ENCODE peak calls at places on chromosomes 7 and 10, in four cellular contexts. One of them, this sample, is unnamed.

GRCh38 chr7:38932509-38933168 is 23.6 kb upstream of the VPS41 start:
- DNase-seq in HCT116: peak; percentile 55
- DNase-seq in GM23248: peak; percentile 64
- DNase-seq in PC-3: peak; percentile 63
- DNase-seq in this sample: peak; percentile 53

GRCh38 chr10:3687510-3688081 is 97.4 kb downstream of the KLF6 start:
- DNase-seq in GM23248: peak; percentile 22
- DNase-seq in HCT116: no peak
- DNase-seq in PC-3: no peak
- DNase-seq in this sample: no peak

GRCh38 chr7:118352854-118353453 is 128.4 kb downstream of the ANKRD7 start:
- DNase-seq in GM23248: peak; percentile 3
- DNase-seq in HCT116: peak; percentile 52
- DNase-seq in PC-3: peak; percentile 56
- DNase-seq in this sample: peak; percentile 16

GRCh38 chr7:94401411-94401810 is 6.7 kb downstream of the COL1A2 start:
- DNase-seq in HCT116: no peak
- DNase-seq in PC-3: no peak
- DNase-seq in GM23248: peak; percentile 64
- DNase-seq in this sample: no peak

GRCh38 chr10:11058014-11058413 is 40.3 kb downstream of the CELF2 start:
- DNase-seq in PC-3: no peak
- DNase-seq in HCT116: no peak
- DNase-seq in GM23248: no peak
- DNase-seq in this sample: no peak

GRCh38 chr10:46307281-46308112 is 20.7 kb downstream of the ANTXRL start:
- DNase-seq in HCT116: no peak
- DNase-seq in GM23248: no peak
- DNase-seq in PC-3: no peak
- DNase-seq in this sample: no peak

GRCh38 chr10:1395025-1395981 is 339.1 kb downstream of the WDR37 start:
- DNase-seq in GM23248: no peak
- DNase-seq in PC-3: no peak
- DNase-seq in HCT116: no peak
- DNase-seq in this sample: peak; percentile 24

GRCh38 chr10:488933-489215 is 200.6 kb downstream of the DIP2C start:
- DNase-seq in HCT116: no peak
- DNase-seq in PC-3: no peak
- DNase-seq in GM23248: no peak
- DNase-seq in this sample: no peak

GRCh38 chr7:126682176-126682575 is 570.6 kb downstream of the GRM8 start:
- DNase-seq in PC-3: no peak
- DNase-seq in GM23248: no peak
- DNase-seq in HCT116: no peak
- DNase-seq in this sample: no peak

GRCh38 chr7:2016761-2017482 is 215.8 kb downstream of the MAD1L1 start:
- DNase-seq in HCT116: no peak
- DNase-seq in PC-3: no peak
- DNase-seq in GM23248: no peak
- DNase-seq in this sample: peak; percentile 14

GRCh38 chr7:19106308-19107141 is 10.9 kb downstream of the TWIST1 start:
- DNase-seq in GM23248: peak; percentile 64
- DNase-seq in PC-3: no peak
- DNase-seq in HCT116: no peak
- DNase-seq in this sample: peak; percentile 71

GRCh38 chr10:58781873-58782488 is 269.3 kb downstream of the BICC1 start:
- DNase-seq in GM23248: peak; percentile 73
- DNase-seq in PC-3: peak; percentile 93
- DNase-seq in HCT116: peak; percentile 47
- DNase-seq in this sample: peak; percentile 36

GRCh38 chr7:1540391-1541271 is 10.1 kb downstream of the MAFK start:
- DNase-seq in HCT116: no peak
- DNase-seq in PC-3: no peak
- DNase-seq in GM23248: no peak
- DNase-seq in this sample: no peak

GRCh38 chr7:108280136-108280535 is 150.0 kb upstream of the LAMB4 start:
- DNase-seq in HCT116: no peak
- DNase-seq in GM23248: no peak
- DNase-seq in PC-3: no peak
- DNase-seq in this sample: no peak

GRCh38 chr10:31650010-31650409 is 278.6 kb downstream of the ARHGAP12 start:
- DNase-seq in GM23248: peak; percentile 95
- DNase-seq in PC-3: peak; percentile 56
- DNase-seq in HCT116: no peak
- DNase-seq in this sample: peak; percentile 74

GRCh38 chr7:4269746-4270145 is 412.3 kb upstream of the FOXK1 start:
- DNase-seq in GM23248: no peak
- DNase-seq in PC-3: no peak
- DNase-seq in HCT116: no peak
- DNase-seq in this sample: no peak

GRCh38 chr7:46279290-46279689 is 358.2 kb upstream of the IGFBP3 start:
- DNase-seq in PC-3: no peak
- DNase-seq in HCT116: no peak
- DNase-seq in GM23248: no peak
- DNase-seq in this sample: no peak

GRCh38 chr10:99329891-99330674 is 927 bp downstream of the CNNM1 start:
- DNase-seq in HCT116: no peak
- DNase-seq in PC-3: peak; percentile 16
- DNase-seq in GM23248: peak; percentile 70
- DNase-seq in this sample: peak; percentile 83

GRCh38 chr7:16753932-16754571 is 497 bp downstream of the TSPAN13 start:
- DNase-seq in PC-3: peak; percentile 27
- DNase-seq in GM23248: peak; percentile 60
- DNase-seq in HCT116: no peak
- DNase-seq in this sample: peak; percentile 81

GRCh38 chr10:32056136-32057040 is at the start of gene KIF5B:
- DNase-seq in GM23248: peak; percentile 94
- DNase-seq in HCT116: peak; percentile 60
- DNase-seq in PC-3: peak; percentile 80
- DNase-seq in this sample: peak; percentile 98

GRCh38 chr7:325051-325798 is 35.3 kb downstream of the FOXL3 start:
- DNase-seq in GM23248: no peak
- DNase-seq in HCT116: no peak
- DNase-seq in PC-3: no peak
- DNase-seq in this sample: no peak

GRCh38 chr10:97925308-97925938 is 75.8 kb downstream of the GOLGA7B start:
- DNase-seq in PC-3: no peak
- DNase-seq in GM23248: no peak
- DNase-seq in HCT116: no peak
- DNase-seq in this sample: no peak

GRCh38 chr7:43220250-43220649 is 107.8 kb downstream of the HECW1 start:
- DNase-seq in PC-3: peak; percentile 30
- DNase-seq in GM23248: peak; percentile 89
- DNase-seq in HCT116: no peak
- DNase-seq in this sample: no peak

GRCh38 chr7:95012001-95012400 is 104.6 kb downstream of the PPP1R9A start:
- DNase-seq in PC-3: peak; percentile 68
- DNase-seq in GM23248: peak; percentile 21
- DNase-seq in HCT116: no peak
- DNase-seq in this sample: no peak

GRCh38 chr10:21315321-21316220 is 209.9 kb downstream of the SKIDA1 start:
- DNase-seq in PC-3: no peak
- DNase-seq in HCT116: no peak
- DNase-seq in GM23248: peak; percentile 82
- DNase-seq in this sample: peak; percentile 53

DNA sequence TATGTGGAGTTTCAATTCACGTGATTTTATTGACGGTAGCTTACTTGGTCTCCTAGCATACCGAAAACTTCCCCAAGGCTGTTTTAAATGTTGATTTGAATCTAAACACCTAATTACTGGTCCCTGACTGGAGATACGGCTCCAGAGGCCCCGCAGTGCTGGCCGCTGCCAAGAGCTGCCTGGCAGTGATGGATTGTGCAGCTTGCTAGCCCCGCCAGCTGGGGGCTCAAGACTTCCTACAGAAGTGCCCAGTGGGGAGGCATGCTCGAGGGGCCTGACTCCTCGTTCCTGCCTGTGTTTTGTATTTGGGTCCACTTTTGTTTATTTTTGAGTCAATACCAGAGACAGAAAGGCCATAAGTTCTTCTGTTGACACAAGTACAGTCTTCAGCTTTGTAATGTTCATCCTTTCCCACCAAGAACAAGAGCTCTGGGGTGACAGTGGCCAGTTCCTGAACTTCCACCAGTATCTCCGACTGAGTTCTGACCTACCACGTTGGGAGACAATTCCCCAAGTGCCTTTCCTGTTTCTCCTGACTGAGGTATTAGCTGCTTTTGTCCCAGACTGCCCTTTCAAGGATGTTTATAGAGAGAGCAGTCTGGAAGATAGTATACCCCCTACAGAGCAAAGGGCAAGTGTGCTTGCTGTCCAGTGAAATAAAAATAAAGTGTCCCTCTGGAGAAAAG is 80.7 kb upstream of the CXCL12 start:
- DNase-seq in HCT116: no peak
- DNase-seq in GM23248: no peak
- DNase-seq in PC-3: no peak
- DNase-seq in this sample: peak; percentile 16
- TF ChIP-seq EZH2phosphoT487 in HCT116: no peak
- TF ChIP-seq EZH2phosphoT487 in GM23248: no peak
- TF ChIP-seq EZH2phosphoT487 in PC-3: no peak
- TF ChIP-seq EZH2phosphoT487 in this sample: no peak

GRCh38 chr10:78764436-78764835 is 304.3 kb upstream of the ZMIZ1 start:
- DNase-seq in HCT116: no peak
- DNase-seq in GM23248: no peak
- DNase-seq in PC-3: no peak
- DNase-seq in this sample: no peak
- TF ChIP-seq EZH2phosphoT487 in HCT116: no peak
- TF ChIP-seq EZH2phosphoT487 in GM23248: no peak
- TF ChIP-seq EZH2phosphoT487 in PC-3: no peak
- TF ChIP-seq EZH2phosphoT487 in this sample: no peak

GRCh38 chr10:84194424-84195043 is at the start of gene CDHR1:
- DNase-seq in GM23248: peak; percentile 50
- DNase-seq in HCT116: no peak
- DNase-seq in PC-3: no peak
- DNase-seq in this sample: peak; percentile 86
- TF ChIP-seq EZH2phosphoT487 in GM23248: no peak
- TF ChIP-seq EZH2phosphoT487 in HCT116: no peak
- TF ChIP-seq EZH2phosphoT487 in PC-3: no peak
- TF ChIP-seq EZH2phosphoT487 in this sample: no peak

GRCh38 chr10:94088926-94089381 is 95.2 kb downstream of the PLCE1 start:
- DNase-seq in HCT116: no peak
- DNase-seq in GM23248: peak; percentile 46
- DNase-seq in PC-3: peak; percentile 15
- DNase-seq in this sample: no peak
- TF ChIP-seq EZH2phosphoT487 in HCT116: no peak
- TF ChIP-seq EZH2phosphoT487 in GM23248: no peak
- TF ChIP-seq EZH2phosphoT487 in PC-3: no peak
- TF ChIP-seq EZH2phosphoT487 in this sample: no peak

This sample was measured in SK-N-SH.